ENCODE peak calls at places on chromosomes 13 and 19, in nine cellular contexts. G is stimulated activated CD4-positive, alpha-beta T cell treated with anti-CD3 and anti-CD28 coated beads, Interleukin-1b, Interleukin-23, amount 100 ng/mL, for 1 hour; O is activated naive CD4-positive, alpha-beta T cell; M is NCI-H345; C is stimulated activated naive CD4-positive, alpha-beta T cell treated with Interleukin-2 at 50 U/mL for 16 hours; J is hypothalamus; T is pancreas; D is stimulated activated naive CD8-positive, alpha-beta T cell treated with anti-CD3 and anti-CD28 coated beads, Interleukin-15, Interleukin-2, amounts not matched to agents 100 U/mL and 50 U/mL, for 24 hours; E is substantia nigra. S is an unnamed sample.

GRCh38 chr13:33806470-33807248 is 11.3 kb upstream of the RFC3 start:
- DNase-seq in O (no peak), C (no peak), M (no peak), D (no peak), G (no peak), E (no peak), J (no peak), T (no peak), S (no peak)

GRCh38 chr13:97810152-97810551 is 143.3 kb upstream of the IPO5 start:
- DNase-seq in C (no peak), O (no peak), T (no peak), M (peak), G (no peak), E (no peak), J (no peak), D (no peak), S (peak)

GRCh38 chr19:16825312-16826168 is 3.7 kb upstream of the SIN3B start:
- DNase-seq in M (peak), E (no peak), D (no peak), C (no peak), G (no peak), O (no peak), J (no peak), T (peak), S (peak)

GRCh38 chr13:66222926-66223325 is 1007.2 kb downstream of the PCDH9 start:
- DNase-seq in O (no peak), T (no peak), G (no peak), M (no peak), D (no peak), J (no peak), E (no peak), C (no peak), S (no peak)

GRCh38 chr19:47523473-47523872 is 8.6 kb upstream of the NAPA start:
- DNase-seq in E (no peak), D (no peak), M (peak), T (no peak), G (no peak), J (no peak), O (no peak), C (no peak), S (no peak)

GRCh38 chr13:27076411-27076810 is 95.2 kb downstream of the USP12 start:
- DNase-seq in T (no peak), M (peak), D (no peak), E (no peak), O (no peak), G (no peak), C (no peak), J (no peak), S (no peak)

GRCh38 chr13:27038323-27038722 is 133.3 kb downstream of the USP12 start:
- DNase-seq in J (no peak), E (no peak), O (no peak), C (no peak), T (no peak), G (no peak), D (no peak), M (no peak), S (no peak)

GRCh38 chr19:13347351-13347750 is 158.9 kb downstream of the CACNA1A start:
- DNase-seq in J (no peak), D (no peak), T (no peak), C (no peak), M (no peak), G (no peak), O (no peak), E (no peak), S (no peak)

GRCh38 chr13:31987071-31987470 is 44.5 kb upstream of the FRY start:
- DNase-seq in M (no peak), T (no peak), E (no peak), C (no peak), G (no peak), O (no peak), D (no peak), J (no peak), S (no peak)

GRCh38 chr19:17966497-17967257 is at the start of gene KCNN1:
- DNase-seq in C (no peak), J (no peak), T (no peak), G (no peak), D (no peak), M (no peak), E (no peak), O (no peak), S (no peak)

GRCh38 chr19:7199613-7200533 is 94.3 kb downstream of the INSR start:
- DNase-seq in C (no peak), O (no peak), M (no peak), D (no peak), J (no peak), E (no peak), G (no peak), T (peak), S (no peak)

GRCh38 chr13:27006519-27007161 is 165.0 kb downstream of the USP12 start:
- DNase-seq in C (no peak), M (peak), J (peak), O (no peak), G (no peak), T (peak), E (no peak), D (no peak), S (peak)

GRCh38 chr19:3672993-3673392 is 27.3 kb downstream of the PIP5K1C start:
- DNase-seq in T (no peak), M (no peak), C (no peak), O (no peak), J (no peak), E (no peak), G (no peak), D (no peak), S (no peak)

GRCh38 chr19:51325161-51325979 is 13.9 kb downstream of the IGLON5 start:
- DNase-seq in T (no peak), O (no peak), M (no peak), G (no peak), E (no peak), J (no peak), D (peak), C (no peak), S (no peak)

GRCh38 chr19:5956728-5957127 is 21.2 kb downstream of the RANBP3 start:
- DNase-seq in C (no peak), M (no peak), D (no peak), E (no peak), J (no peak), G (no peak), T (no peak), O (no peak), S (no peak)

GRCh38 chr19:6587093-6587820 is 3.7 kb downstream of the CD70 start:
- DNase-seq in G (no peak), T (no peak), E (no peak), M (no peak), C (no peak), D (no peak), O (no peak), J (no peak), S (no peak)

GRCh38 chr19:19209372-19209771 is 2.4 kb upstream of the NCAN start:
- DNase-seq in O (no peak), G (no peak), C (no peak), D (no peak), E (no peak), T (no peak), J (no peak), M (peak), S (no peak)

GRCh38 chr19:7545904-7546303 is 10.4 kb downstream of the PNPLA6 start:
- DNase-seq in J (no peak), C (no peak), E (no peak), M (no peak), D (no peak), T (no peak), O (no peak), G (no peak), S (no peak)

GRCh38 chr19:46731007-46731501 is 14.1 kb upstream of the PRKD2 start:
- DNase-seq in T (no peak), O (no peak), E (no peak), J (no peak), D (no peak), M (no peak), G (no peak), C (no peak), S (no peak)

GRCh38 chr19:39046037-39046821 is 13.9 kb upstream of the FBXO27 start:
- DNase-seq in O (no peak), J (no peak), G (no peak), C (no peak), E (no peak), M (no peak), T (no peak), D (no peak), S (no peak)

GRCh38 chr13:85738696-85739320 is 60.4 kb downstream of the SLITRK6 start:
- DNase-seq in M (no peak), T (no peak), C (no peak), J (no peak), D (no peak), O (no peak), E (no peak), G (no peak), S (no peak)

GRCh38 chr19:17762505-17763229 is 11.4 kb downstream of the FCHO1 start:
- DNase-seq in M (no peak), J (no peak), T (no peak), O (no peak), E (no peak), G (no peak), C (no peak), D (no peak), S (peak)

GRCh38 chr13:23679214-23679613 is 109.0 kb downstream of the TNFRSF19 start:
- DNase-seq in J (no peak), O (no peak), D (no peak), C (no peak), G (no peak), E (no peak), M (no peak), T (no peak), S (no peak)

GRCh38 chr19:6020972-6021805 is 43.2 kb upstream of the RANBP3 start:
- DNase-seq in G (no peak), T (peak), C (no peak), J (no peak), O (no peak), E (no peak), M (peak), D (no peak), S (no peak)

GRCh38 chr19:47100290-47100689 is 13.3 kb downstream of the ZC3H4 start:
- DNase-seq in G (no peak), D (no peak), J (no peak), M (no peak), C (no peak), O (no peak), E (no peak), T (no peak), S (no peak)

GRCh38 chr19:30224689-30225606 is 147.2 kb upstream of the ZNF536 start:
- DNase-seq in M (no peak), O (no peak), C (no peak), J (no peak), D (peak), G (no peak), E (no peak), T (no peak), S (peak)

GRCh38 chr13:86585826-86586225 is 786.6 kb upstream of the SLITRK6 start:
- DNase-seq in C (no peak), O (no peak), M (no peak), G (no peak), D (no peak), T (peak), J (no peak), E (no peak), S (no peak)

GRCh38 chr13:93411281-93411680 is 184.7 kb downstream of the GPC6 start:
- DNase-seq in E (no peak), M (no peak), O (no peak), G (no peak), T (no peak), J (no peak), D (no peak), C (no peak), S (no peak)

GRCh38 chr13:24233351-24233901 is 72.9 kb downstream of the SPATA13 start:
- DNase-seq in T (no peak), C (no peak), G (no peak), D (no peak), O (no peak), E (no peak), M (no peak), J (no peak), S (no peak)

GRCh38 chr13:50358221-50358620 is 343.0 kb downstream of the KCNRG start:
- DNase-seq in J (no peak), D (no peak), E (no peak), T (no peak), O (no peak), C (no peak), M (no peak), G (no peak), S (peak)

GRCh38 chr13:112241288-112241687 is 134.9 kb upstream of the SPACA7 start:
- DNase-seq in O (no peak), M (peak), D (no peak), T (no peak), C (no peak), J (no peak), G (no peak), E (no peak), S (no peak)

GRCh38 chr13:106530209-106530906 is 5.1 kb downstream of the EFNB2 start:
- DNase-seq in G (no peak), M (no peak), C (no peak), E (no peak), J (no peak), T (no peak), O (no peak), D (no peak), S (no peak)

GRCh38 chr19:17107546-17108452 is 32.2 kb downstream of the MYO9B start:
- DNase-seq in O (no peak), J (no peak), M (no peak), E (no peak), C (no peak), D (peak), G (no peak), T (peak), S (no peak)

GRCh38 chr19:52896431-52897148 is 845 bp downstream of the ZNF320 start:
- DNase-seq in G (no peak), T (peak), E (no peak), C (no peak), M (peak), D (peak), J (no peak), O (no peak), S (peak)

GRCh38 chr19:15379996-15380647 is 535 bp upstream of the AKAP8 start:
- DNase-seq in M (peak), T (peak), G (no peak), E (peak), O (no peak), J (no peak), D (no peak), C (no peak), S (peak)

GRCh38 chr19:50967924-50968708 is 1.3 kb downstream of the KLK6 start:
- DNase-seq in G (no peak), M (no peak), E (no peak), T (no peak), C (no peak), O (no peak), D (no peak), J (no peak), S (peak)

GRCh38 chr19:2949939-2950285 is 5.1 kb upstream of the ZNF77 start:
- DNase-seq in O (no peak), T (no peak), C (no peak), J (no peak), M (no peak), E (no peak), G (no peak), D (no peak), S (no peak)

GRCh38 chr13:22175815-22176214 is 504.9 kb downstream of the FGF9 start:
- DNase-seq in C (no peak), T (no peak), M (no peak), G (no peak), E (no peak), J (no peak), D (no peak), O (no peak), S (no peak)

GRCh38 chr13:42612021-42612765 is 38.2 kb downstream of the TNFSF11 start:
- DNase-seq in E (no peak), J (no peak), O (no peak), G (no peak), C (no peak), T (no peak), M (no peak), D (no peak), S (no peak)